ENCODE peak calls at places on chromosomes 2 and 18, in ten cellular contexts. M, Q, G, L, C, P, R, J, S and I are unnamed samples.

GRCh38 chr2:128438586-128438985 is 119.9 kb upstream of the HS6ST1 start:
- DNase-seq in L (no peak), S (no peak), C (no peak), G (no peak), P (no peak), J (no peak), M (no peak), Q (no peak), R (no peak), I (no peak)

GRCh38 chr2:97869722-97870346 is 125.9 kb downstream of the TMEM131 start:
- DNase-seq in R (no peak), M (no peak), L (no peak), S (no peak), G (no peak), Q (no peak), P (no peak), J (no peak), C (no peak), I (no peak)

GRCh38 chr2:101187131-101187530 is 35.9 kb upstream of the TBC1D8 start:
- DNase-seq in L (no peak), C (no peak), J (no peak), Q (no peak), R (no peak), P (no peak), S (no peak), G (no peak), M (peak), I (no peak)

GRCh38 chr2:71299507-71299906 is 32.1 kb upstream of the ZNF638 start:
- DNase-seq in R (no peak), P (no peak), L (no peak), C (peak), M (peak), G (no peak), S (no peak), Q (peak), J (peak), I (peak)

GRCh38 chr2:102013200-102014040 is 21.7 kb downstream of the IL1R2 start:
- DNase-seq in P (no peak), R (no peak), L (no peak), G (no peak), S (no peak), Q (no peak), J (peak), M (no peak), C (peak), I (no peak)

GRCh38 chr2:120831106-120831505 is 95.4 kb downstream of the GLI2 start:
- DNase-seq in Q (no peak), S (no peak), R (peak), C (no peak), M (no peak), J (no peak), L (no peak), G (no peak), P (no peak), I (no peak)

GRCh38 chr18:56217406-56217805 is 421.0 kb downstream of the TXNL1 start:
- DNase-seq in G (peak), C (peak), R (no peak), J (no peak), M (no peak), Q (no peak), P (no peak), S (no peak), L (no peak), I (peak)

GRCh38 chr18:23181547-23181946 is 46.3 kb downstream of the CABLES1 start:
- DNase-seq in J (no peak), R (no peak), S (no peak), C (no peak), M (no peak), G (no peak), P (no peak), Q (no peak), L (no peak), I (no peak)

GRCh38 chr2:16625759-16626158 is 39.9 kb downstream of the CYRIA start:
- DNase-seq in S (no peak), J (peak), G (no peak), C (no peak), L (no peak), M (no peak), R (no peak), Q (no peak), P (no peak), I (no peak)

GRCh38 chr2:25347846-25348245 is 6.1 kb upstream of the DNMT3A start:
- DNase-seq in G (no peak), J (no peak), P (no peak), Q (no peak), C (peak), M (no peak), R (no peak), L (no peak), S (no peak), I (peak)

GRCh38 chr18:57498857-57499256 is 63.7 kb downstream of the ONECUT2 start:
- DNase-seq in J (no peak), R (no peak), C (no peak), P (no peak), S (no peak), Q (no peak), M (no peak), G (no peak), L (no peak), I (no peak)

GRCh38 chr2:187826023-187826422 is 271.8 kb upstream of the TFPI start:
- DNase-seq in J (peak), G (no peak), R (no peak), S (no peak), P (no peak), L (no peak), C (peak), Q (no peak), M (no peak), I (peak)

GRCh38 chr2:170822885-170823799 is 6.5 kb downstream of the GAD1 start:
- DNase-seq in J (no peak), Q (no peak), P (no peak), S (no peak), R (no peak), G (no peak), M (no peak), C (peak), L (no peak), I (no peak)

GRCh38 chr2:221518937-221519635 is 53.0 kb downstream of the EPHA4 start:
- DNase-seq in M (no peak), P (no peak), L (no peak), Q (no peak), G (no peak), J (no peak), C (peak), R (no peak), S (no peak), I (no peak)

GRCh38 chr2:25587361-25587760 is 86.0 kb downstream of the DTNB start:
- DNase-seq in G (no peak), R (no peak), Q (no peak), J (peak), L (no peak), S (no peak), P (no peak), M (peak), C (peak), I (peak)

GRCh38 chr2:150675807-150676206 is 188.3 kb upstream of the RND3 start:
- DNase-seq in S (no peak), J (no peak), Q (no peak), P (no peak), G (no peak), C (no peak), L (no peak), M (no peak), R (no peak), I (no peak)

GRCh38 chr2:146523218-146523617 is 1321.6 kb upstream of the ACVR2A start:
- DNase-seq in J (peak), R (no peak), G (no peak), Q (no peak), S (no peak), L (no peak), C (peak), P (no peak), M (peak), I (peak)

GRCh38 chr2:105187531-105187930 is 54.0 kb upstream of the GPR45 start:
- DNase-seq in C (peak), P (no peak), J (peak), Q (no peak), L (no peak), G (no peak), S (no peak), M (no peak), R (no peak), I (peak)

GRCh38 chr2:163414121-163414520 is 321.7 kb downstream of the FIGN start:
- DNase-seq in M (no peak), J (no peak), C (no peak), G (no peak), P (no peak), S (no peak), Q (no peak), R (no peak), L (no peak), I (no peak)

GRCh38 chr18:55794288-55795052 is 206.5 kb upstream of the TCF4 start:
- DNase-seq in L (no peak), M (no peak), Q (no peak), S (no peak), P (no peak), C (peak), J (peak), G (no peak), R (no peak), I (peak)

GRCh38 chr2:177604291-177605065 is 211.9 kb downstream of the AGPS start:
- DNase-seq in Q (peak), R (no peak), S (no peak), L (no peak), P (no peak), J (peak), M (peak), C (peak), G (peak), I (peak)

GRCh38 chr18:13159579-13159978 is 59.0 kb upstream of the LDLRAD4 start:
- DNase-seq in S (no peak), G (peak), P (no peak), C (peak), Q (peak), J (peak), M (peak), L (peak), R (no peak), I (peak)

GRCh38 chr2:179417436-179417949 is 152.9 kb upstream of the SESTD1 start:
- DNase-seq in M (no peak), P (no peak), L (no peak), R (no peak), J (no peak), C (no peak), G (no peak), Q (no peak), S (no peak), I (no peak)

GRCh38 chr18:42782929-42783328 is 332.6 kb downstream of the RIT2 start:
- DNase-seq in J (no peak), Q (no peak), G (no peak), M (peak), P (no peak), S (no peak), C (no peak), R (no peak), L (no peak), I (no peak)

GRCh38 chr18:59963229-59963628 is 63.4 kb downstream of the PMAIP1 start:
- DNase-seq in G (no peak), Q (no peak), J (no peak), M (no peak), L (no peak), S (no peak), P (no peak), R (no peak), C (no peak), I (no peak)

GRCh38 chr2:162067596-162067995 is 6.4 kb downstream of the DPP4 start:
- DNase-seq in J (no peak), M (no peak), G (no peak), L (no peak), C (no peak), P (no peak), R (no peak), S (no peak), Q (no peak), I (no peak)

GRCh38 chr18:49133112-49133511 is 182.3 kb upstream of the SMAD7 start:
- DNase-seq in P (no peak), R (no peak), L (no peak), J (no peak), G (no peak), C (no peak), Q (no peak), S (no peak), M (no peak), I (no peak)

GRCh38 chr2:235219048-235219447 is 267.2 kb downstream of the SH3BP4 start:
- DNase-seq in R (no peak), J (no peak), P (no peak), Q (no peak), S (no peak), G (no peak), C (no peak), M (no peak), L (no peak), I (no peak)

GRCh38 chr18:30139631-30140287 is 902.8 kb downstream of the DSC3 start:
- DNase-seq in J (no peak), Q (no peak), S (no peak), R (no peak), L (no peak), G (no peak), M (no peak), C (no peak), P (no peak), I (no peak)

GRCh38 chr2:237563816-237564215 is 2.6 kb upstream of the PRLH start:
- DNase-seq in G (no peak), R (peak), M (peak), P (no peak), Q (no peak), S (no peak), J (peak), C (peak), L (no peak), I (peak)

GRCh38 chr2:129070663-129071062 is 752.0 kb upstream of the HS6ST1 start:
- DNase-seq in L (no peak), M (no peak), P (no peak), C (no peak), S (no peak), J (no peak), Q (no peak), R (no peak), G (no peak), I (no peak)

GRCh38 chr2:226725096-226725495 is 74.5 kb downstream of the IRS1 start:
- DNase-seq in C (no peak), S (no peak), R (no peak), G (no peak), J (peak), Q (no peak), L (no peak), M (no peak), P (no peak), I (no peak)

GRCh38 chr2:129863350-129863749 is 116.1 kb upstream of the RAB6C start:
- DNase-seq in J (no peak), M (no peak), R (no peak), S (no peak), L (no peak), P (no peak), Q (no peak), G (no peak), C (no peak), I (no peak)

GRCh38 chr2:79596403-79596802 is 83.6 kb downstream of the CTNNA2 start:
- DNase-seq in P (no peak), C (no peak), Q (no peak), J (no peak), R (no peak), G (no peak), L (no peak), M (no peak), S (no peak), I (no peak)

GRCh38 chr2:223576873-223577272 is 25.3 kb downstream of the SCG2 start:
- DNase-seq in C (peak), J (peak), M (peak), P (no peak), Q (no peak), R (no peak), G (peak), L (no peak), S (no peak), I (peak)

GRCh38 chr2:144830543-144830942 is 310.6 kb upstream of the ZEB2 start:
- DNase-seq in R (no peak), L (no peak), P (no peak), M (no peak), J (peak), S (no peak), G (peak), C (peak), Q (no peak), I (peak)

GRCh38 chr18:58900015-58900649 is 35.5 kb downstream of the ZNF532 start:
- DNase-seq in M (no peak), Q (no peak), S (no peak), J (peak), R (peak), C (no peak), L (no peak), G (no peak), P (no peak), I (no peak)

GRCh38 chr2:72233211-72233610 is 85.5 kb upstream of the CYP26B1 start:
- DNase-seq in Q (no peak), R (no peak), J (no peak), P (no peak), L (no peak), G (no peak), S (no peak), C (no peak), M (no peak), I (no peak)

GRCh38 chr2:3547915-3548314 is 10.2 kb downstream of the RNASEH1 start:
- DNase-seq in G (no peak), C (peak), L (no peak), M (no peak), R (no peak), J (no peak), P (no peak), S (no peak), Q (no peak), I (no peak)

GRCh38 chr2:12451726-12452125 is 265.0 kb upstream of the TRIB2 start:
- DNase-seq in R (no peak), P (no peak), L (no peak), G (no peak), Q (peak), C (no peak), M (peak), J (peak), S (no peak), I (no peak)
- H3K4me3 ChIP-seq in R (peak), P (peak), L (no peak), G (no peak), Q (peak), C (no peak), M (no peak), J (no peak), S (no peak), I (no peak)

GRCh38 chr2:10910625-10911024 is 1.1 kb upstream of the KCNF1 start:
- DNase-seq in P (no peak), S (no peak), C (no peak), L (no peak), J (no peak), G (no peak), M (no peak), R (no peak), Q (no peak), I (no peak)

GRCh38 chr2:10913501-10914271 is 2.0 kb downstream of the KCNF1 start:
- DNase-seq in L (no peak), R (no peak), C (no peak), J (no peak), P (no peak), M (no peak), G (no peak), S (no peak), Q (no peak), I (no peak)

GRCh38 chr2:10912796-10913445 is 1.2 kb downstream of the KCNF1 start:
- DNase-seq in L (no peak), R (no peak), S (no peak), P (no peak), Q (no peak), C (no peak), G (no peak), J (no peak), M (no peak), I (no peak)

GRCh38 chr2:10911291-10912075 is at the start of gene KCNF1:
- DNase-seq in P (no peak), G (no peak), S (no peak), R (no peak), J (peak), C (peak), Q (no peak), M (peak), L (no peak), I (peak)

GRCh38 chr2:10912076-10912731 is 470 bp downstream of the KCNF1 start:
- DNase-seq in J (no peak), S (no peak), C (peak), Q (no peak), R (no peak), G (no peak), L (no peak), P (no peak), M (no peak), I (no peak)
- H3K4me3 ChIP-seq in J (peak), S (no peak), C (peak), Q (no peak), R (peak), G (peak), L (no peak), P (no peak), M (peak), I (peak)

DNA sequence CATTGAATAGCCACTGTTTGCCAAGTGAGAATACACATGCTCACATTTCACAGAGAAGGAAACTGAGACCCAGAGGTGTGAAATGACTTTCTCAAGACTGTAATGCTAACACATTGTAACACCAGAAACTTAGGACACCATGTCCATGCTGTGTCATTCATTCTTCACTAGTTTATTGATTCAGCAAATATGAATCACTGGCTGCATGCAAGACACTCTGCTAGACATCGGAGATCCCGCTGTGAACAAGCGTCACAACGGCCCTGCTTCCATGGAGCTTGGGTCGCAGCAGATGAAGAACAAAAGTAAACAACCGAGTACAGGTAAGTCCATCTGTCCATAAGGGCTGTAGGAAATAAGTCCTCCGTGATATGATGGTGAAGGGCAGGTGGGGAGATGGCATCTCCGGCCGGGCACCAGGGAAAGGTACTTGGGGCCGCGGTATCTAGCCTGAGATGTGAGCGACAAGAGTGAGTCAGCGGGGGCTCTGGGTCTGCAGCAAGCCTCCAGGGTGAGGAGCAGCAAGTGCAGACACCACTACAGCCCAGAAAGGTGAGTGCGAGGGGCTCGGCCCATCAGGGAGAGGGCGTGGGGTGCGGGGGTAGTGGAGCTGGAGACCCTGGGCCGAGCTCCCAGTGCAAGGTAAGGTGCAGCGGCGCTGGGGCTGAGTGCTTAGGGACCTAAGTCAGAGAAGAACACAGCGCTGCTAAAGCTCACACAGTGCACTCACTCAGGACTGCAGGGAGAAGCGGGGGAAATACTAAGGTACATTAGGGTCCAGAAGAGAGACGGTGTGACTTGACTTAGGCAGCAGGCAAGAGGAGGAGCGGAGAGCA is 391.2 kb downstream of the FBXO15 start:
- DNase-seq in C (no peak), L (no peak), J (peak), Q (no peak), P (no peak), S (no peak), G (no peak), M (peak), R (no peak), I (no peak)
- H3K4me3 ChIP-seq in C (no peak), L (no peak), J (no peak), Q (no peak), P (no peak), S (no peak), G (no peak), M (no peak), R (no peak), I (no peak)

DNA sequence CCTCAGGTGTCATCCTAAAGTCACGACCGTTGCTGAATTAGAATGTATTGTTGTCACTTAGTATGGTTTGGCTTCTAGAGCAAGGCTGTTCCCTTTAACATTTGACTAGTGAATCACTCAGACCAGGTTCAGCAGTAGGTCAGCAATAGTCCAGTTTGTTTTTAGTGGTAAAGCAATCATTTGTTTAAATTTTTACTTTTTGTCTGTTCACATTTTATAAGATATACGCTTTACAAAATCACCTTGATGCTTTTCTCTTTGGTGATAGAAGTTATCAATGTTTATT is 1.2 kb downstream of the BABAM2 start:
- DNase-seq in G (no peak), R (no peak), C (peak), J (peak), M (no peak), P (no peak), S (no peak), L (no peak), Q (no peak), I (peak)
- H3K4me3 ChIP-seq in G (no peak), R (no peak), C (peak), J (no peak), M (no peak), P (no peak), S (no peak), L (no peak), Q (no peak), I (peak)